ENCODE peak calls at places on chromosomes 4 and X, in nine cellular contexts. One of them, this sample, is unnamed.

GRCh38 chrX:7132335-7133035 is 15.0 kb upstream of the STS start:
- DNase-seq in A673: peak
- DNase-seq in CD8-positive, alpha-beta T cell: peak
- DNase-seq in NB4: peak
- DNase-seq in psoas muscle: no peak
- DNase-seq in kidney epithelial cell: peak
- DNase-seq in lower lobe of right lung: peak
- DNase-seq in lower leg skin: peak
- DNase-seq in endodermal cell: peak
- DNase-seq in this sample: peak

GRCh38 chrX:140949231-140949630 is 53.2 kb upstream of the SPANXB1 start:
- DNase-seq in lower lobe of right lung: no peak
- DNase-seq in kidney epithelial cell: no peak
- DNase-seq in lower leg skin: no peak
- DNase-seq in A673: no peak
- DNase-seq in endodermal cell: no peak
- DNase-seq in CD8-positive, alpha-beta T cell: no peak
- DNase-seq in psoas muscle: no peak
- DNase-seq in NB4: no peak
- DNase-seq in this sample: no peak

GRCh38 chrX:9127991-9128390 is 94.1 kb upstream of the FAM9B start:
- DNase-seq in CD8-positive, alpha-beta T cell: no peak
- DNase-seq in A673: no peak
- DNase-seq in NB4: no peak
- DNase-seq in psoas muscle: no peak
- DNase-seq in lower lobe of right lung: no peak
- DNase-seq in kidney epithelial cell: no peak
- DNase-seq in endodermal cell: no peak
- DNase-seq in lower leg skin: no peak
- DNase-seq in this sample: no peak

GRCh38 chr4:47538516-47538915 is 53.4 kb downstream of the ATP10D start:
- DNase-seq in kidney epithelial cell: no peak
- DNase-seq in endodermal cell: no peak
- DNase-seq in NB4: no peak
- DNase-seq in CD8-positive, alpha-beta T cell: no peak
- DNase-seq in lower lobe of right lung: no peak
- DNase-seq in psoas muscle: no peak
- DNase-seq in A673: no peak
- DNase-seq in lower leg skin: no peak
- DNase-seq in this sample: no peak

GRCh38 chr4:99024481-99025275 is 29.2 kb downstream of the METAP1 start:
- DNase-seq in kidney epithelial cell: no peak
- DNase-seq in CD8-positive, alpha-beta T cell: no peak
- DNase-seq in endodermal cell: no peak
- DNase-seq in NB4: no peak
- DNase-seq in A673: no peak
- DNase-seq in lower lobe of right lung: no peak
- DNase-seq in psoas muscle: no peak
- DNase-seq in lower leg skin: no peak
- DNase-seq in this sample: no peak

GRCh38 chr4:10694151-10694825 is 9.7 kb upstream of the CLNK start:
- DNase-seq in endodermal cell: no peak
- DNase-seq in NB4: no peak
- DNase-seq in A673: no peak
- DNase-seq in psoas muscle: no peak
- DNase-seq in CD8-positive, alpha-beta T cell: no peak
- DNase-seq in kidney epithelial cell: no peak
- DNase-seq in lower leg skin: no peak
- DNase-seq in lower lobe of right lung: no peak
- DNase-seq in this sample: no peak

GRCh38 chr4:81604683-81605082 is 133.0 kb upstream of the RASGEF1B start:
- DNase-seq in lower lobe of right lung: no peak
- DNase-seq in A673: no peak
- DNase-seq in lower leg skin: no peak
- DNase-seq in kidney epithelial cell: no peak
- DNase-seq in psoas muscle: no peak
- DNase-seq in endodermal cell: no peak
- DNase-seq in CD8-positive, alpha-beta T cell: no peak
- DNase-seq in NB4: no peak
- DNase-seq in this sample: no peak

GRCh38 chr4:56048621-56049427 is 100.1 kb downstream of the CEP135 start:
- DNase-seq in psoas muscle: peak
- DNase-seq in CD8-positive, alpha-beta T cell: peak
- DNase-seq in A673: peak
- DNase-seq in lower leg skin: peak
- DNase-seq in kidney epithelial cell: no peak
- DNase-seq in lower lobe of right lung: no peak
- DNase-seq in endodermal cell: peak
- DNase-seq in NB4: peak
- DNase-seq in this sample: peak

GRCh38 chrX:534804-535203 is 95.8 kb upstream of the SHOX start:
- DNase-seq in endodermal cell: no peak
- DNase-seq in NB4: no peak
- DNase-seq in lower leg skin: no peak
- DNase-seq in lower lobe of right lung: no peak
- DNase-seq in CD8-positive, alpha-beta T cell: no peak
- DNase-seq in kidney epithelial cell: no peak
- DNase-seq in psoas muscle: no peak
- DNase-seq in A673: no peak
- DNase-seq in this sample: no peak

GRCh38 chrX:40158036-40158706 is 60.4 kb upstream of the BCOR start:
- DNase-seq in lower lobe of right lung: peak
- DNase-seq in NB4: peak
- DNase-seq in endodermal cell: peak
- DNase-seq in A673: peak
- DNase-seq in kidney epithelial cell: no peak
- DNase-seq in CD8-positive, alpha-beta T cell: peak
- DNase-seq in lower leg skin: no peak
- DNase-seq in psoas muscle: no peak
- DNase-seq in this sample: no peak

GRCh38 chrX:105700316-105700715 is 122.0 kb upstream of the NRK start:
- DNase-seq in lower leg skin: no peak
- DNase-seq in kidney epithelial cell: no peak
- DNase-seq in A673: no peak
- DNase-seq in CD8-positive, alpha-beta T cell: no peak
- DNase-seq in NB4: no peak
- DNase-seq in psoas muscle: no peak
- DNase-seq in endodermal cell: no peak
- DNase-seq in lower lobe of right lung: no peak
- DNase-seq in this sample: no peak

GRCh38 chr4:133188433-133189175 is 39.5 kb downstream of the PCDH10 start:
- DNase-seq in psoas muscle: no peak
- DNase-seq in lower leg skin: no peak
- DNase-seq in NB4: no peak
- DNase-seq in lower lobe of right lung: no peak
- DNase-seq in endodermal cell: no peak
- DNase-seq in A673: no peak
- DNase-seq in CD8-positive, alpha-beta T cell: no peak
- DNase-seq in kidney epithelial cell: no peak
- DNase-seq in this sample: peak

GRCh38 chr4:89800527-89801103 is 36.3 kb downstream of the SNCA start:
- DNase-seq in A673: no peak
- DNase-seq in endodermal cell: no peak
- DNase-seq in NB4: no peak
- DNase-seq in psoas muscle: no peak
- DNase-seq in CD8-positive, alpha-beta T cell: no peak
- DNase-seq in lower leg skin: no peak
- DNase-seq in lower lobe of right lung: no peak
- DNase-seq in kidney epithelial cell: no peak
- DNase-seq in this sample: no peak

GRCh38 chrX:139932901-139933796 is at the start of gene ATP11C:
- DNase-seq in lower lobe of right lung: peak
- DNase-seq in psoas muscle: peak
- DNase-seq in NB4: peak
- DNase-seq in kidney epithelial cell: peak
- DNase-seq in CD8-positive, alpha-beta T cell: peak
- DNase-seq in lower leg skin: peak
- DNase-seq in A673: peak
- DNase-seq in endodermal cell: peak
- DNase-seq in this sample: peak

GRCh38 chrX:139932077-139932900 is 564 bp downstream of the ATP11C start:
- DNase-seq in lower leg skin: peak
- DNase-seq in CD8-positive, alpha-beta T cell: peak
- DNase-seq in lower lobe of right lung: peak
- DNase-seq in NB4: peak
- DNase-seq in psoas muscle: peak
- DNase-seq in endodermal cell: no peak
- DNase-seq in kidney epithelial cell: no peak
- DNase-seq in A673: peak
- DNase-seq in this sample: peak

GRCh38 chrX:139931646-139932076 is 1.2 kb downstream of the ATP11C start:
- DNase-seq in endodermal cell: peak
- DNase-seq in psoas muscle: no peak
- DNase-seq in lower lobe of right lung: no peak
- DNase-seq in kidney epithelial cell: no peak
- DNase-seq in lower leg skin: peak
- DNase-seq in NB4: no peak
- DNase-seq in CD8-positive, alpha-beta T cell: no peak
- DNase-seq in A673: no peak
- DNase-seq in this sample: no peak

GRCh38 chrX:139936259-139936658 is 3.4 kb upstream of the ATP11C start:
- DNase-seq in lower leg skin: no peak
- DNase-seq in psoas muscle: no peak
- DNase-seq in kidney epithelial cell: no peak
- DNase-seq in lower lobe of right lung: no peak
- DNase-seq in endodermal cell: no peak
- DNase-seq in A673: no peak
- DNase-seq in NB4: peak
- DNase-seq in CD8-positive, alpha-beta T cell: no peak
- DNase-seq in this sample: peak

GRCh38 chrX:139933904-139934303 is 1.1 kb upstream of the ATP11C start:
- DNase-seq in lower leg skin: no peak
- DNase-seq in psoas muscle: no peak
- DNase-seq in A673: no peak
- DNase-seq in kidney epithelial cell: no peak
- DNase-seq in NB4: no peak
- DNase-seq in endodermal cell: no peak
- DNase-seq in CD8-positive, alpha-beta T cell: no peak
- DNase-seq in lower lobe of right lung: no peak
- DNase-seq in this sample: no peak
- H3K4me3 ChIP-seq in lower leg skin: no peak
- H3K4me3 ChIP-seq in psoas muscle: peak
- H3K4me3 ChIP-seq in A673: peak
- H3K4me3 ChIP-seq in kidney epithelial cell: peak
- H3K4me3 ChIP-seq in NB4: peak
- H3K4me3 ChIP-seq in endodermal cell: peak
- H3K4me3 ChIP-seq in CD8-positive, alpha-beta T cell: no peak
- H3K4me3 ChIP-seq in lower lobe of right lung: peak
- H3K4me3 ChIP-seq in this sample: peak

GRCh38 chr4:83875437-83875836 is 339.5 kb downstream of the GPAT3 start:
- DNase-seq in lower lobe of right lung: no peak
- DNase-seq in NB4: no peak
- DNase-seq in CD8-positive, alpha-beta T cell: no peak
- DNase-seq in endodermal cell: no peak
- DNase-seq in kidney epithelial cell: no peak
- DNase-seq in lower leg skin: no peak
- DNase-seq in psoas muscle: no peak
- DNase-seq in A673: no peak
- DNase-seq in this sample: no peak

GRCh38 chr4:83870551-83870950 is 334.6 kb downstream of the GPAT3 start:
- DNase-seq in NB4: no peak
- DNase-seq in A673: no peak
- DNase-seq in lower leg skin: no peak
- DNase-seq in endodermal cell: no peak
- DNase-seq in CD8-positive, alpha-beta T cell: no peak
- DNase-seq in psoas muscle: no peak
- DNase-seq in lower lobe of right lung: no peak
- DNase-seq in kidney epithelial cell: no peak
- DNase-seq in this sample: no peak

GRCh38 chr4:83873996-83874395 is 338.1 kb downstream of the GPAT3 start:
- DNase-seq in A673: no peak
- DNase-seq in psoas muscle: no peak
- DNase-seq in lower leg skin: no peak
- DNase-seq in lower lobe of right lung: no peak
- DNase-seq in kidney epithelial cell: no peak
- DNase-seq in CD8-positive, alpha-beta T cell: no peak
- DNase-seq in endodermal cell: no peak
- DNase-seq in NB4: no peak
- DNase-seq in this sample: no peak

GRCh38 chr4:83876047-83876446 is 340.1 kb downstream of the GPAT3 start:
- DNase-seq in psoas muscle: no peak
- DNase-seq in NB4: no peak
- DNase-seq in endodermal cell: no peak
- DNase-seq in A673: no peak
- DNase-seq in lower lobe of right lung: no peak
- DNase-seq in lower leg skin: no peak
- DNase-seq in kidney epithelial cell: no peak
- DNase-seq in CD8-positive, alpha-beta T cell: no peak
- DNase-seq in this sample: no peak
- TF ChIP-seq CTCF in psoas muscle: no peak
- TF ChIP-seq CTCF in NB4: no peak
- TF ChIP-seq CTCF in endodermal cell: no peak
- TF ChIP-seq CTCF in A673: no peak
- TF ChIP-seq CTCF in lower lobe of right lung: no peak
- TF ChIP-seq CTCF in lower leg skin: no peak
- TF ChIP-seq CTCF in kidney epithelial cell: no peak
- TF ChIP-seq CTCF in CD8-positive, alpha-beta T cell: no peak
- TF ChIP-seq CTCF in this sample: no peak

GRCh38 chrX:123513585-123514278 is 219.1 kb downstream of the THOC2 start:
- DNase-seq in psoas muscle: no peak
- DNase-seq in lower leg skin: no peak
- DNase-seq in NB4: no peak
- DNase-seq in kidney epithelial cell: no peak
- DNase-seq in lower lobe of right lung: no peak
- DNase-seq in endodermal cell: no peak
- DNase-seq in CD8-positive, alpha-beta T cell: no peak
- DNase-seq in A673: no peak
- DNase-seq in this sample: no peak
- H3K4me3 ChIP-seq in psoas muscle: no peak
- H3K4me3 ChIP-seq in lower leg skin: no peak
- H3K4me3 ChIP-seq in NB4: no peak
- H3K4me3 ChIP-seq in kidney epithelial cell: no peak
- H3K4me3 ChIP-seq in lower lobe of right lung: no peak
- H3K4me3 ChIP-seq in endodermal cell: no peak
- H3K4me3 ChIP-seq in CD8-positive, alpha-beta T cell: no peak
- H3K4me3 ChIP-seq in A673: no peak
- H3K4me3 ChIP-seq in this sample: peak

GRCh38 chrX:14496674-14497073 is 32.7 kb upstream of the GLRA2 start:
- DNase-seq in endodermal cell: no peak
- DNase-seq in kidney epithelial cell: no peak
- DNase-seq in psoas muscle: no peak
- DNase-seq in NB4: no peak
- DNase-seq in lower leg skin: no peak
- DNase-seq in lower lobe of right lung: no peak
- DNase-seq in CD8-positive, alpha-beta T cell: no peak
- DNase-seq in A673: no peak
- DNase-seq in this sample: peak

GRCh38 chrX:14489437-14489836 is 39.9 kb upstream of the GLRA2 start:
- DNase-seq in lower leg skin: no peak
- DNase-seq in CD8-positive, alpha-beta T cell: no peak
- DNase-seq in NB4: no peak
- DNase-seq in endodermal cell: no peak
- DNase-seq in A673: no peak
- DNase-seq in psoas muscle: no peak
- DNase-seq in kidney epithelial cell: peak
- DNase-seq in lower lobe of right lung: no peak
- DNase-seq in this sample: peak

GRCh38 chrX:14497184-14497666 is 32.1 kb upstream of the GLRA2 start:
- DNase-seq in lower lobe of right lung: no peak
- DNase-seq in kidney epithelial cell: no peak
- DNase-seq in NB4: peak
- DNase-seq in lower leg skin: no peak
- DNase-seq in psoas muscle: no peak
- DNase-seq in CD8-positive, alpha-beta T cell: no peak
- DNase-seq in A673: no peak
- DNase-seq in endodermal cell: no peak
- DNase-seq in this sample: peak

GRCh38 chrX:14491689-14492088 is 37.6 kb upstream of the GLRA2 start:
- DNase-seq in lower lobe of right lung: no peak
- DNase-seq in endodermal cell: no peak
- DNase-seq in lower leg skin: no peak
- DNase-seq in NB4: no peak
- DNase-seq in kidney epithelial cell: no peak
- DNase-seq in psoas muscle: no peak
- DNase-seq in CD8-positive, alpha-beta T cell: no peak
- DNase-seq in A673: no peak
- DNase-seq in this sample: no peak
- TF ChIP-seq CTCF in lower lobe of right lung: no peak
- TF ChIP-seq CTCF in endodermal cell: no peak
- TF ChIP-seq CTCF in lower leg skin: no peak
- TF ChIP-seq CTCF in NB4: no peak
- TF ChIP-seq CTCF in kidney epithelial cell: no peak
- TF ChIP-seq CTCF in psoas muscle: no peak
- TF ChIP-seq CTCF in CD8-positive, alpha-beta T cell: no peak
- TF ChIP-seq CTCF in A673: no peak
- TF ChIP-seq CTCF in this sample: no peak

This sample was measured in GM12865.